ENCODE peak calls at places on chromosomes 2 and 18, in six cellular contexts. L is small intestine, I is adrenal gland, O is dorsolateral prefrontal cortex, C is A549, T is A673. D is an unnamed sample.

GRCh38 chr2:6773007-6773693 is 92.6 kb downstream of the CMPK2 start:
- DNase-seq in L (peak), I (peak), O (peak), C (peak), T (peak), D (peak)

GRCh38 chr2:949384-949893 is 1.2 kb upstream of the SNTG2 start:
- DNase-seq in L (no peak), I (no peak), O (no peak), C (no peak), T (no peak), D (no peak)

GRCh38 chr2:204260162-204260877 is 285.0 kb upstream of the PARD3B start:
- DNase-seq in L (peak), I (peak), O (peak), C (peak), T (peak), D (peak)

GRCh38 chr2:191710411-191710900 is 32.5 kb downstream of the NABP1 start:
- DNase-seq in L (no peak), I (no peak), O (no peak), C (no peak), T (peak), D (no peak)

GRCh38 chr2:45178359-45178758 is 169.1 kb upstream of the SIX2 start:
- DNase-seq in L (no peak), I (no peak), O (no peak), C (no peak), T (no peak), D (no peak)

GRCh38 chr2:158015428-158016076 is 86.1 kb upstream of the UPP2 start:
- DNase-seq in L (no peak), I (no peak), O (no peak), C (no peak), T (no peak), D (no peak)

GRCh38 chr2:237198144-237198900 is 112.6 kb downstream of the COPS8 start:
- DNase-seq in L (no peak), I (no peak), O (no peak), C (no peak), T (no peak), D (no peak)

GRCh38 chr2:180085144-180085543 is 78.0 kb upstream of the CWC22 start:
- DNase-seq in L (no peak), I (no peak), O (no peak), C (no peak), T (no peak), D (no peak)

GRCh38 chr2:185201063-185201462 is 537.5 kb upstream of the FSIP2 start:
- DNase-seq in L (no peak), I (no peak), O (no peak), C (no peak), T (peak), D (no peak)

GRCh38 chr2:200985806-200986205 is 22.3 kb upstream of the ORC2 start:
- DNase-seq in L (no peak), I (no peak), O (no peak), C (no peak), T (no peak), D (no peak)

GRCh38 chr18:2847341-2848144 is 737 bp downstream of the EMILIN2 start:
- DNase-seq in L (no peak), I (no peak), O (no peak), C (no peak), T (peak), D (no peak)

GRCh38 chr18:22840606-22841144 is 92.5 kb upstream of the RBBP8 start:
- DNase-seq in L (no peak), I (no peak), O (no peak), C (no peak), T (peak), D (no peak)
- H3K27ac ChIP-seq in L (no peak), I (no peak), O (no peak), C (no peak), T (no peak), D (no peak)

GRCh38 chr2:46335404-46335965 is 38.3 kb downstream of the EPAS1 start:
- DNase-seq in L (peak), I (no peak), O (peak), C (peak), T (no peak), D (peak)
- H3K27ac ChIP-seq in L (peak), I (no peak), O (peak), C (peak), T (no peak), D (peak)

GRCh38 chr2:198165289-198165688 is 360.9 kb downstream of the PLCL1 start:
- DNase-seq in L (no peak), I (no peak), O (no peak), C (no peak), T (no peak), D (no peak)

GRCh38 chr2:198157314-198157713 is 352.9 kb downstream of the PLCL1 start:
- DNase-seq in L (no peak), I (no peak), O (no peak), C (no peak), T (no peak), D (no peak)

GRCh38 chr2:198164843-198165242 is 360.4 kb downstream of the PLCL1 start:
- DNase-seq in L (no peak), I (no peak), O (no peak), C (no peak), T (no peak), D (no peak)

GRCh38 chr2:198162276-198162675 is 357.9 kb downstream of the PLCL1 start:
- DNase-seq in L (no peak), I (no peak), O (peak), C (no peak), T (no peak), D (no peak)
- H3K27ac ChIP-seq in L (no peak), I (no peak), O (peak), C (no peak), T (no peak), D (peak)

DNA sequence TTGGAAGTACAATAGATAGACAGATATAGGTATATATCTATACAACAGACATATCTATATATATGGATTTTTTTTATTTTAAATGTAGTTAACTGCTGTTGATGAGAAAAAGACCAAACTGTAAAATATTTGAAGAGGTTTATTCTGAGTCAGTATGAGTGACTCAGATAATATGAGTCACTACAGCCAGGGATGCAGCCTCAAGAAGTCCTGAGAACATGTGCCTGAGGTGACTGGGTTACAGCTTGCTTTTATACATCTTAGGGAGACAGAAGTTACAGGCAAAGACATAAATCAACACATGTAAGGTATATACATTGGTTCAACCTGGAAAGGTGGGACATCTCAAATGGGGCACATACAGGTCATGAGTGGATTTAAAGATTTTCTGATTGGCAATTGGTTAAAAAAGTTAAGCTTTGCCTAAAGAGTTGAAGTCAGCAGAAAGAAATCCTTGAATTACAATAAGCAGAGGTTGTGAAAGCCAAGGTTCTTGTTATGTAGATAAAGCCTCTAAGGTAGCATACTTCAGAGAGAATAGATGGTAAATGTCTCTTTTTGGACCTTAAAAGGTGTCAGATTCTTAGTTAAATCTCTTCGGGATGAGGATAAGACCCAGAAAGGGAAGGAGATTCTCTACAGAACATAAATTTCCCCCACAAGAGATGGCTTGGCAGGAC is 149.9 kb downstream of the RBM43 start:
- DNase-seq in L (no peak), I (no peak), O (no peak), C (no peak), T (no peak), D (no peak)
- H3K27ac ChIP-seq in L (no peak), I (no peak), O (no peak), C (no peak), T (no peak), D (no peak)

GRCh38 chr2:112726487-112727190 is 5.8 kb downstream of the NT5DC4 start:
- DNase-seq in L (peak), I (peak), O (peak), C (peak), T (peak), D (peak)

GRCh38 chr2:112724611-112725525 is 4.0 kb downstream of the NT5DC4 start:
- DNase-seq in L (no peak), I (no peak), O (no peak), C (peak), T (no peak), D (no peak)

GRCh38 chr2:112727276-112728028 is 6.6 kb downstream of the NT5DC4 start:
- DNase-seq in L (no peak), I (no peak), O (no peak), C (no peak), T (no peak), D (no peak)

GRCh38 chr2:112723995-112724394 is 3.2 kb downstream of the NT5DC4 start:
- DNase-seq in L (no peak), I (no peak), O (no peak), C (no peak), T (no peak), D (no peak)

GRCh38 chr2:112725545-112726457 is 5.0 kb downstream of the NT5DC4 start:
- DNase-seq in L (no peak), I (no peak), O (no peak), C (no peak), T (no peak), D (no peak)
- H3K27ac ChIP-seq in L (no peak), I (no peak), O (no peak), C (peak), T (no peak), D (no peak)

GRCh38 chr2:142307716-142308115 is 176.9 kb upstream of the LRP1B start:
- DNase-seq in L (no peak), I (no peak), O (no peak), C (no peak), T (no peak), D (no peak)

GRCh38 chr2:142306126-142306525 is 175.3 kb upstream of the LRP1B start:
- DNase-seq in L (no peak), I (no peak), O (no peak), C (no peak), T (no peak), D (no peak)

GRCh38 chr2:142310530-142310929 is 179.7 kb upstream of the LRP1B start:
- DNase-seq in L (no peak), I (no peak), O (no peak), C (no peak), T (no peak), D (no peak)

GRCh38 chr2:142307086-142307485 is 176.3 kb upstream of the LRP1B start:
- DNase-seq in L (no peak), I (no peak), O (no peak), C (no peak), T (no peak), D (no peak)
- H3K27ac ChIP-seq in L (no peak), I (no peak), O (no peak), C (no peak), T (no peak), D (no peak)

GRCh38 chr2:69773201-69773600 is 31.3 kb downstream of the ANXA4 start:
- DNase-seq in L (no peak), I (no peak), O (peak), C (peak), T (no peak), D (no peak)
- H3K27ac ChIP-seq in L (peak), I (no peak), O (no peak), C (peak), T (no peak), D (no peak)

GRCh38 chr18:62336618-62337017 is 11.5 kb downstream of the TNFRSF11A start:
- DNase-seq in L (no peak), I (no peak), O (no peak), C (no peak), T (no peak), D (no peak)

GRCh38 chr18:62332964-62333695 is 8.0 kb downstream of the TNFRSF11A start:
- DNase-seq in L (no peak), I (no peak), O (no peak), C (no peak), T (no peak), D (no peak)

GRCh38 chr18:62334110-62334509 is 9.0 kb downstream of the TNFRSF11A start:
- DNase-seq in L (peak), I (no peak), O (no peak), C (peak), T (no peak), D (no peak)

GRCh38 chr18:62337336-62337735 is 12.2 kb downstream of the TNFRSF11A start:
- DNase-seq in L (peak), I (no peak), O (no peak), C (no peak), T (no peak), D (no peak)

DNA sequence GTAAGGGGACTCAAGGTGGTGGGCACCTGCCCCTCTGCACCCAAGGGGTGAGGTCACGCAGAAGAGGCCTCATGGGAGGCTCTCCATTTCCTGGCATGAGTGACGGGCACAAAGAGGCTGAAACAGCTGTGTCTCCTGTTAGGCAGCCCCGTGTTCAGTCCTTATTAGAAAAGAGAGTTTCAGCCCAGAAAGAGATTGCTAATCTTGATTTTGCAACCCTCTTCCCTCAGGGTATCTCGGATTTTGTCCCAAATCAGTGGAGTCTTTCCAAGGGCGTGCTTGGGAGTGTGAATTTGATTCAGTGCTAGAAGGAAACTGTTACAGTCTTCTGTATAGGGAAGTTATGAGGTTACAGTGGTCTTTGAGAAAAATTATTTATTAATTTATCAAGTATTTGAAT is 10.4 kb downstream of the TNFRSF11A start:
- DNase-seq in L (no peak), I (no peak), O (no peak), C (no peak), T (no peak), D (no peak)
- H3K27ac ChIP-seq in L (no peak), I (no peak), O (no peak), C (peak), T (no peak), D (no peak)